ENCODE peak calls at places on chromosomes 3 and 15, in five cellular contexts. One of them, this sample, is unnamed.
A peak's percentile ranks its signal among the peaks of the same experiment; 100 is the strongest.

GRCh38 chr3:179956416-179956830 is 80.3 kb downstream of the PEX5L start:
- DNase-seq in stomach: no peak
- DNase-seq in suprapubic skin: no peak
- DNase-seq in tibial nerve: no peak
- DNase-seq in sigmoid colon: no peak
- DNase-seq in this sample: no peak

GRCh38 chr3:12884790-12885584 is 43.6 kb upstream of the RPL32 start:
- DNase-seq in tibial nerve: no peak
- DNase-seq in stomach: no peak
- DNase-seq in suprapubic skin: no peak
- DNase-seq in sigmoid colon: no peak
- DNase-seq in this sample: no peak

GRCh38 chr3:47016934-47017435 is 37.5 kb downstream of the NBEAL2 start:
- DNase-seq in suprapubic skin: no peak
- DNase-seq in tibial nerve: no peak
- DNase-seq in sigmoid colon: no peak
- DNase-seq in stomach: no peak
- DNase-seq in this sample: no peak

GRCh38 chr15:22944651-22945050 is 35.5 kb downstream of the CYFIP1 start:
- DNase-seq in stomach: no peak
- DNase-seq in tibial nerve: no peak
- DNase-seq in suprapubic skin: no peak
- DNase-seq in sigmoid colon: peak; percentile 68
- DNase-seq in this sample: peak; percentile 82

GRCh38 chr3:186783731-186784515 is 546 bp downstream of the EIF4A2 start:
- DNase-seq in tibial nerve: peak; percentile 74
- DNase-seq in stomach: peak; percentile 88
- DNase-seq in suprapubic skin: peak; percentile 93
- DNase-seq in sigmoid colon: peak; percentile 94
- DNase-seq in this sample: peak; percentile 89

GRCh38 chr3:35936571-35936970 is 297.2 kb downstream of the ARPP21 start:
- DNase-seq in sigmoid colon: no peak
- DNase-seq in stomach: no peak
- DNase-seq in suprapubic skin: no peak
- DNase-seq in tibial nerve: no peak
- DNase-seq in this sample: no peak

GRCh38 chr3:175212896-175213295 is 353.8 kb downstream of the NAALADL2 start:
- DNase-seq in tibial nerve: no peak
- DNase-seq in sigmoid colon: no peak
- DNase-seq in stomach: no peak
- DNase-seq in suprapubic skin: no peak
- DNase-seq in this sample: no peak

GRCh38 chr3:30644615-30645014 is 38.2 kb downstream of the TGFBR2 start:
- DNase-seq in sigmoid colon: peak; percentile 92
- DNase-seq in suprapubic skin: peak; percentile 80
- DNase-seq in tibial nerve: peak; percentile 73
- DNase-seq in stomach: peak; percentile 40
- DNase-seq in this sample: peak; percentile 47

GRCh38 chr3:194296832-194297666 is 54.1 kb downstream of the CPN2 start:
- DNase-seq in tibial nerve: no peak
- DNase-seq in sigmoid colon: peak; percentile 68
- DNase-seq in suprapubic skin: no peak
- DNase-seq in stomach: no peak
- DNase-seq in this sample: peak; percentile 32

GRCh38 chr3:162170581-162170980 is 674.0 kb downstream of the OTOL1 start:
- DNase-seq in tibial nerve: no peak
- DNase-seq in suprapubic skin: no peak
- DNase-seq in sigmoid colon: no peak
- DNase-seq in stomach: no peak
- DNase-seq in this sample: no peak

GRCh38 chr3:59436164-59436958 is 386.5 kb upstream of the CFAP20DC start:
- DNase-seq in stomach: no peak
- DNase-seq in suprapubic skin: no peak
- DNase-seq in tibial nerve: no peak
- DNase-seq in sigmoid colon: no peak
- DNase-seq in this sample: no peak

GRCh38 chr3:141102372-141102771 is 51.2 kb downstream of the SPSB4 start:
- DNase-seq in tibial nerve: no peak
- DNase-seq in stomach: no peak
- DNase-seq in sigmoid colon: no peak
- DNase-seq in suprapubic skin: peak; percentile 50
- DNase-seq in this sample: no peak

GRCh38 chr15:101495334-101496197 is 6.1 kb upstream of the PCSK6 start:
- DNase-seq in suprapubic skin: no peak
- DNase-seq in stomach: no peak
- DNase-seq in tibial nerve: no peak
- DNase-seq in sigmoid colon: no peak
- DNase-seq in this sample: no peak

GRCh38 chr3:140050977-140051957 is 116.3 kb downstream of the CLSTN2 start:
- DNase-seq in sigmoid colon: no peak
- DNase-seq in suprapubic skin: no peak
- DNase-seq in stomach: no peak
- DNase-seq in tibial nerve: no peak
- DNase-seq in this sample: no peak

GRCh38 chr15:39095218-39095879 is 485.5 kb upstream of the THBS1 start:
- DNase-seq in stomach: no peak
- DNase-seq in sigmoid colon: no peak
- DNase-seq in suprapubic skin: no peak
- DNase-seq in tibial nerve: no peak
- DNase-seq in this sample: no peak

GRCh38 chr3:151395806-151396205 is 11.3 kb upstream of the P2RY12 start:
- DNase-seq in suprapubic skin: no peak
- DNase-seq in sigmoid colon: no peak
- DNase-seq in tibial nerve: no peak
- DNase-seq in stomach: no peak
- DNase-seq in this sample: no peak

GRCh38 chr3:53775834-53776251 is 70.4 kb downstream of the CHDH start:
- DNase-seq in suprapubic skin: no peak
- DNase-seq in tibial nerve: no peak
- DNase-seq in stomach: no peak
- DNase-seq in sigmoid colon: no peak
- DNase-seq in this sample: no peak

GRCh38 chr3:150319900-150320299 is 88.2 kb upstream of the TSC22D2 start:
- DNase-seq in tibial nerve: no peak
- DNase-seq in suprapubic skin: no peak
- DNase-seq in sigmoid colon: no peak
- DNase-seq in stomach: no peak
- DNase-seq in this sample: no peak

GRCh38 chr3:134315286-134316106 is 58.8 kb downstream of the AMOTL2 start:
- DNase-seq in stomach: no peak
- DNase-seq in suprapubic skin: peak; percentile 89
- DNase-seq in tibial nerve: peak; percentile 73
- DNase-seq in sigmoid colon: peak; percentile 89
- DNase-seq in this sample: peak; percentile 33

GRCh38 chr3:126435456-126436315 is 40.0 kb downstream of the ZXDC start:
- DNase-seq in sigmoid colon: peak; percentile 58
- DNase-seq in stomach: peak; percentile 16
- DNase-seq in suprapubic skin: no peak
- DNase-seq in tibial nerve: no peak
- DNase-seq in this sample: no peak

GRCh38 chr3:9508781-9509180 is 44.8 kb downstream of the LHFPL4 start:
- DNase-seq in tibial nerve: no peak
- DNase-seq in stomach: no peak
- DNase-seq in sigmoid colon: no peak
- DNase-seq in suprapubic skin: peak; percentile 69
- DNase-seq in this sample: no peak

GRCh38 chr3:196255776-196256175 is 31.8 kb downstream of the PCYT1A start:
- DNase-seq in suprapubic skin: no peak
- DNase-seq in sigmoid colon: no peak
- DNase-seq in stomach: no peak
- DNase-seq in tibial nerve: no peak
- DNase-seq in this sample: no peak

GRCh38 chr3:87624860-87625259 is 348.5 kb upstream of the POU1F1 start:
- DNase-seq in sigmoid colon: no peak
- DNase-seq in stomach: no peak
- DNase-seq in tibial nerve: no peak
- DNase-seq in suprapubic skin: no peak
- DNase-seq in this sample: no peak
- H3K4me3 ChIP-seq in sigmoid colon: no peak overlapping the region
- H3K4me3 ChIP-seq in stomach: no peak overlapping the region
- H3K4me3 ChIP-seq in tibial nerve: no peak overlapping the region
- H3K4me3 ChIP-seq in suprapubic skin: no peak overlapping the region
- H3K4me3 ChIP-seq in this sample: no peak overlapping the region

DNA sequence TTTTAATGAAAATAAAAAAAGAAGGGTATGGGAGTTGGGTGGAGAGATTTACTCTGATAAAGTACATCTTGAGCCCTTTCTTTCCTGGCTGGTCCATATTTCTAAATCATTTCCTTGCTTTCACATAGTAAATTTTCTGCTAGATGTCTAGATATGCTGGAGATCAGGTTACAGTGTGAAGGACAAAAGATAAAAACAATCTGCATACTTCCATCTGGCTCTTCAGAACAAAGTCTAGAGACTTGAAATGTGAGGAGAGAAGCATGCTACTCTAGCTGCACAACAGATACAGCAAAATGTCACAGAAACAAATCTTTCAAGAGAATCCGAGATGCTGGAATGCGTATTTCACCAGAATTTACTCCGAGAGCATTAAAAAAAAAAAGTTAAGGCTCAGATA is 42.2 kb downstream of the FOXP1 start:
- DNase-seq in stomach: no peak
- DNase-seq in tibial nerve: no peak
- DNase-seq in suprapubic skin: no peak
- DNase-seq in sigmoid colon: no peak
- DNase-seq in this sample: no peak
- TF ChIP-seq EP300 in stomach: no peak
- TF ChIP-seq EP300 in tibial nerve: no peak
- TF ChIP-seq EP300 in suprapubic skin: no peak
- TF ChIP-seq EP300 in sigmoid colon: no peak
- TF ChIP-seq EP300 in this sample: no peak

GRCh38 chr3:123442908-123443307 is 6.0 kb downstream of the ADCY5 start:
- DNase-seq in stomach: no peak
- DNase-seq in sigmoid colon: no peak
- DNase-seq in suprapubic skin: no peak
- DNase-seq in tibial nerve: no peak
- DNase-seq in this sample: no peak

GRCh38 chr3:123444023-123444422 is 4.9 kb downstream of the ADCY5 start:
- DNase-seq in suprapubic skin: no peak
- DNase-seq in tibial nerve: no peak
- DNase-seq in sigmoid colon: no peak
- DNase-seq in stomach: no peak
- DNase-seq in this sample: no peak

GRCh38 chr3:123446210-123446609 is 2.7 kb downstream of the ADCY5 start:
- DNase-seq in sigmoid colon: no peak
- DNase-seq in tibial nerve: no peak
- DNase-seq in suprapubic skin: no peak
- DNase-seq in stomach: no peak
- DNase-seq in this sample: no peak

GRCh38 chr3:123445702-123446101 is 3.2 kb downstream of the ADCY5 start:
- DNase-seq in sigmoid colon: no peak
- DNase-seq in tibial nerve: no peak
- DNase-seq in stomach: no peak
- DNase-seq in suprapubic skin: no peak
- DNase-seq in this sample: no peak

DNA sequence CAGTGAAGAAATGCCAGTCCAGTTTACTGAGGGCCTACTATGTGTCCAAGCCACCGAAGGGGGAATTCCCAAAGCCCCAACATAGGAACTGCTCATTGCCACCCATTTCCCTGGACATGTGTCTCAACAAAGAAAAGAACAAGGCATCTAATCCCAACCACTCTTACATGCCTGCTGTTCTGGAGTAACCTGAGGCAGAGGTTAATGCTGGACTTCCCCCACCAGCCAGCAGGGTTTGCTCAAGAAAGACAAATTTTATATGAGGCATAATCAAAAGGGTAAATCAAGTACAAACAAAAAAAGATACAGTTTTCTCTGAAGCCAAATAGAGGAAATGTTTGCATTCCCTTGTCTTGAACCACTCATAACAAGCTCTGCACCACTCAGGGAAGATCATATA is 4.1 kb downstream of the ADCY5 start:
- DNase-seq in tibial nerve: no peak
- DNase-seq in sigmoid colon: no peak
- DNase-seq in suprapubic skin: no peak
- DNase-seq in stomach: no peak
- DNase-seq in this sample: no peak
- TF ChIP-seq CTCF in tibial nerve: no peak
- TF ChIP-seq CTCF in sigmoid colon: no peak
- TF ChIP-seq CTCF in suprapubic skin: no peak
- TF ChIP-seq CTCF in stomach: no peak
- TF ChIP-seq CTCF in this sample: no peak

DNA sequence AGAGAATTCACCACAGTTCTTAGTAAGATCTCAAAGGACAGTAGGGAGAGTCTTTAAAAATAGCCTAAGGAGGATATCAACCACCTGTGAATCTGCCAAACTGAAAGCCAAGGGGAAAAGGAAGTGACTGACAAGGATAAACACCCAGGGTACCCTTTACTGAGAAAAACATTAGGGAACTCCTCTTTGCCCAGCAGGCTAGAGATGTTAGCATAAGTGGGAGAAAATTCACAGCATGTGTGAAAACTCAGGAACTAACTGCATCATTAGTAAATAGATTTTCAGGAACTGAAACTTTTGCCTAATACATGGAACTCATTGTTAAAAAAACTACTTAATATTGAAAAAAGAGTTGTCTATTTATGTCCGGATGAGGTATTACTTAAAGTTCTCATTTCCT is 375.5 kb downstream of the NTRK3 start:
- DNase-seq in stomach: no peak
- DNase-seq in suprapubic skin: no peak
- DNase-seq in tibial nerve: no peak
- DNase-seq in sigmoid colon: no peak
- DNase-seq in this sample: no peak
- H3K4me3 ChIP-seq in stomach: no peak overlapping the region
- H3K4me3 ChIP-seq in suprapubic skin: no peak overlapping the region
- H3K4me3 ChIP-seq in tibial nerve: no peak overlapping the region
- H3K4me3 ChIP-seq in sigmoid colon: no peak overlapping the region
- H3K4me3 ChIP-seq in this sample: no peak overlapping the region